ENCODE peak calls at places on chromosomes 3 and 15, in six cellular contexts. One of them, this sample, is unnamed. For H3K9me3, the result is how much of the 10 kb centered on the place peaks cover.

GRCh38 chr15:42921049-42921731 is 612 bp upstream of the TTBK2 start:
- DNase-seq in A549: no peak
- DNase-seq in IMR-90: peak
- DNase-seq in H1: no peak
- DNase-seq in naive thymus-derived CD4-positive, alpha-beta T cell: peak
- DNase-seq in neuronal stem cell: peak
- DNase-seq in this sample: peak

GRCh38 chr3:182671942-182672341 is 121.4 kb upstream of the ATP11B start:
- DNase-seq in A549: no peak
- DNase-seq in IMR-90: peak
- DNase-seq in H1: no peak
- DNase-seq in naive thymus-derived CD4-positive, alpha-beta T cell: no peak
- DNase-seq in neuronal stem cell: no peak
- DNase-seq in this sample: no peak

GRCh38 chr15:71730277-71731144 is 79.8 kb upstream of the NR2E3 start:
- DNase-seq in A549: peak
- DNase-seq in IMR-90: peak
- DNase-seq in H1: no peak
- DNase-seq in naive thymus-derived CD4-positive, alpha-beta T cell: no peak
- DNase-seq in neuronal stem cell: peak
- DNase-seq in this sample: no peak

GRCh38 chr3:127741690-127742089 is 68.9 kb downstream of the ABTB1 start:
- DNase-seq in A549: no peak
- DNase-seq in IMR-90: no peak
- DNase-seq in H1: no peak
- DNase-seq in naive thymus-derived CD4-positive, alpha-beta T cell: no peak
- DNase-seq in neuronal stem cell: no peak
- DNase-seq in this sample: no peak

GRCh38 chr15:39135989-39136388 is 444.9 kb upstream of the THBS1 start:
- DNase-seq in A549: no peak
- DNase-seq in IMR-90: peak
- DNase-seq in H1: no peak
- DNase-seq in naive thymus-derived CD4-positive, alpha-beta T cell: no peak
- DNase-seq in neuronal stem cell: no peak
- DNase-seq in this sample: no peak

GRCh38 chr3:189260556-189261493 is 89.1 kb downstream of the TPRG1 start:
- DNase-seq in A549: no peak
- DNase-seq in IMR-90: no peak
- DNase-seq in H1: no peak
- DNase-seq in naive thymus-derived CD4-positive, alpha-beta T cell: no peak
- DNase-seq in neuronal stem cell: no peak
- DNase-seq in this sample: no peak

GRCh38 chr3:127475975-127476374 is 114.6 kb downstream of the TPRA1 start:
- DNase-seq in A549: no peak
- DNase-seq in IMR-90: no peak
- DNase-seq in H1: no peak
- DNase-seq in naive thymus-derived CD4-positive, alpha-beta T cell: no peak
- DNase-seq in neuronal stem cell: no peak
- DNase-seq in this sample: no peak

GRCh38 chr15:38853608-38854007 is 289.0 kb upstream of the RASGRP1 start:
- DNase-seq in A549: no peak
- DNase-seq in IMR-90: peak
- DNase-seq in H1: peak
- DNase-seq in naive thymus-derived CD4-positive, alpha-beta T cell: peak
- DNase-seq in neuronal stem cell: peak
- DNase-seq in this sample: no peak

GRCh38 chr15:58361291-58361759 is 70.5 kb upstream of the LIPC start:
- DNase-seq in A549: no peak
- DNase-seq in IMR-90: peak
- DNase-seq in H1: no peak
- DNase-seq in naive thymus-derived CD4-positive, alpha-beta T cell: no peak
- DNase-seq in neuronal stem cell: no peak
- DNase-seq in this sample: no peak

GRCh38 chr15:81111510-81112375 is 22.3 kb upstream of the CFAP161 start:
- DNase-seq in A549: no peak
- DNase-seq in IMR-90: no peak
- DNase-seq in H1: no peak
- DNase-seq in naive thymus-derived CD4-positive, alpha-beta T cell: no peak
- DNase-seq in neuronal stem cell: no peak
- DNase-seq in this sample: no peak

GRCh38 chr3:74273091-74273490 is 341.4 kb downstream of the CNTN3 start:
- DNase-seq in A549: no peak
- DNase-seq in IMR-90: peak
- DNase-seq in H1: no peak
- DNase-seq in naive thymus-derived CD4-positive, alpha-beta T cell: no peak
- DNase-seq in neuronal stem cell: no peak
- DNase-seq in this sample: no peak

GRCh38 chr15:70061696-70062270 is 35.9 kb downstream of the TLE3 start:
- DNase-seq in A549: no peak
- DNase-seq in IMR-90: no peak
- DNase-seq in H1: no peak
- DNase-seq in naive thymus-derived CD4-positive, alpha-beta T cell: no peak
- DNase-seq in neuronal stem cell: no peak
- DNase-seq in this sample: no peak

GRCh38 chr3:88059380-88060160 is 515 bp downstream of the ZNF654 start:
- DNase-seq in A549: peak
- DNase-seq in IMR-90: no peak
- DNase-seq in H1: no peak
- DNase-seq in naive thymus-derived CD4-positive, alpha-beta T cell: no peak
- DNase-seq in neuronal stem cell: peak
- DNase-seq in this sample: no peak

GRCh38 chr3:56251343-56251945 is 216.8 kb downstream of the ERC2 start:
- DNase-seq in A549: peak
- DNase-seq in IMR-90: peak
- DNase-seq in H1: no peak
- DNase-seq in naive thymus-derived CD4-positive, alpha-beta T cell: no peak
- DNase-seq in neuronal stem cell: peak
- DNase-seq in this sample: no peak

GRCh38 chr3:180188512-180189309 is 152.0 kb upstream of the PEX5L start:
- DNase-seq in A549: no peak
- DNase-seq in IMR-90: no peak
- DNase-seq in H1: no peak
- DNase-seq in naive thymus-derived CD4-positive, alpha-beta T cell: no peak
- DNase-seq in neuronal stem cell: no peak
- DNase-seq in this sample: no peak

GRCh38 chr3:120561251-120562045 is 34.7 kb upstream of the NDUFB4 start:
- DNase-seq in A549: no peak
- DNase-seq in IMR-90: peak
- DNase-seq in H1: no peak
- DNase-seq in naive thymus-derived CD4-positive, alpha-beta T cell: peak
- DNase-seq in neuronal stem cell: peak
- DNase-seq in this sample: peak

GRCh38 chr15:77611767-77612166 is 20.9 kb downstream of the LINGO1 start:
- DNase-seq in A549: no peak
- DNase-seq in IMR-90: no peak
- DNase-seq in H1: no peak
- DNase-seq in naive thymus-derived CD4-positive, alpha-beta T cell: no peak
- DNase-seq in neuronal stem cell: no peak
- DNase-seq in this sample: no peak

GRCh38 chr15:74365619-74366445 is 1.6 kb downstream of the CYP11A1 start:
- DNase-seq in A549: no peak
- DNase-seq in IMR-90: peak
- DNase-seq in H1: no peak
- DNase-seq in naive thymus-derived CD4-positive, alpha-beta T cell: no peak
- DNase-seq in neuronal stem cell: peak
- DNase-seq in this sample: no peak

GRCh38 chr3:99747915-99748314 is 69.7 kb upstream of the CMSS1 start:
- DNase-seq in A549: no peak
- DNase-seq in IMR-90: peak
- DNase-seq in H1: no peak
- DNase-seq in naive thymus-derived CD4-positive, alpha-beta T cell: no peak
- DNase-seq in neuronal stem cell: peak
- DNase-seq in this sample: no peak

GRCh38 chr3:118760611-118761606 is 273.7 kb downstream of the IGSF11 start:
- DNase-seq in A549: no peak
- DNase-seq in IMR-90: peak
- DNase-seq in H1: peak
- DNase-seq in naive thymus-derived CD4-positive, alpha-beta T cell: no peak
- DNase-seq in neuronal stem cell: no peak
- DNase-seq in this sample: no peak
- H3K9me3 ChIP-seq in A549: under half
- H3K9me3 ChIP-seq in IMR-90: under half
- H3K9me3 ChIP-seq in H1: under half
- H3K9me3 ChIP-seq in naive thymus-derived CD4-positive, alpha-beta T cell: under half
- H3K9me3 ChIP-seq in neuronal stem cell: under half
- H3K9me3 ChIP-seq in this sample: under half

GRCh38 chr3:177898185-177898584 is 638.1 kb upstream of the KCNMB2 start:
- DNase-seq in A549: no peak
- DNase-seq in IMR-90: no peak
- DNase-seq in H1: no peak
- DNase-seq in naive thymus-derived CD4-positive, alpha-beta T cell: no peak
- DNase-seq in neuronal stem cell: no peak
- DNase-seq in this sample: no peak
- H3K9me3 ChIP-seq in A549: under half
- H3K9me3 ChIP-seq in IMR-90: under half
- H3K9me3 ChIP-seq in H1: under half
- H3K9me3 ChIP-seq in naive thymus-derived CD4-positive, alpha-beta T cell: under half
- H3K9me3 ChIP-seq in neuronal stem cell: under half
- H3K9me3 ChIP-seq in this sample: under half

DNA sequence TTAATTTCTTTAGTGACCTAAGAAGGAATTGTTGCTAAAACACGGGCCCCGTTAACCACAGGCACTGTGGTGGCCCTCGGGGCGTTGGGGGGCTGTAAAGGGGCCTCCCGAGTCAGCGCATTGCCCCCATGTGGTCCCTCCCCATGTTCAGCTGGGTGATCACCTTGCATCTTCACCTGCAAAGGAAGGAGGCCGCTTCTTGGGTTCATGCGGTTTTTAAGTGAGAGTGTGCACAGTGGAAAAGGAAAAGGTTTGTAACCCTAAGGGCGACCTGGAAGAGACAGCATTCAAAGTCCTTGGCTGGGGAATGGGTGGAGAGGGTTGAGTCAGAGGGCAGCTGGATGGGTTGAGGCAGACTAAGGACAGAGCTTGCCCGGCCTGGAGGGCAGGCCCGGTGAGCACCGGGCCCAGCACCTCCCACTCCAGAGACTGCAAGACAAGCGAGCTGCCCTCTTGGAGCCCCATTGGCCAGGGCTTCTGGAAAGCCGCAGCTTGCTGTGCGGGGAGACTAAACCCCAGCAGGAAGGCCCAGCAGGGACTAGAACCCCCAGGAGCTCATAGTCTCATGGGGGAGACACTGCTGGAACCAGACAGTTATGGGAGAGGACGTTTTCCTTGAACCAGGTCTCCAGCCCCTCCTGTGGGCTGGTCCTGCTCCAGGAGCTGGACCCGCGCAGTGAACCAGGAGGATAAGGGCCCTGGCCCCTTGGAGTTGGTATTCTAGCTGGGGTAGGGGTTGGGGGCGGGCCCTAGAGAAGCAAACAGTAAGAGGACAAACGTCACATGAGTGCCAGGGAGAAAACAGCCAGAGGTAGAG is 59.2 kb downstream of the RGMA start:
- DNase-seq in A549: no peak
- DNase-seq in IMR-90: peak
- DNase-seq in H1: no peak
- DNase-seq in naive thymus-derived CD4-positive, alpha-beta T cell: no peak
- DNase-seq in neuronal stem cell: no peak
- DNase-seq in this sample: no peak
- H3K9me3 ChIP-seq in A549: under half
- H3K9me3 ChIP-seq in IMR-90: under half
- H3K9me3 ChIP-seq in H1: under half
- H3K9me3 ChIP-seq in naive thymus-derived CD4-positive, alpha-beta T cell: under half
- H3K9me3 ChIP-seq in neuronal stem cell: under half
- H3K9me3 ChIP-seq in this sample: under half

GRCh38 chr3:502486-502885 is 305.9 kb downstream of the CHL1 start:
- DNase-seq in A549: no peak
- DNase-seq in IMR-90: no peak
- DNase-seq in H1: no peak
- DNase-seq in naive thymus-derived CD4-positive, alpha-beta T cell: no peak
- DNase-seq in neuronal stem cell: no peak
- DNase-seq in this sample: no peak
- H3K9me3 ChIP-seq in A549: under half
- H3K9me3 ChIP-seq in IMR-90: under half
- H3K9me3 ChIP-seq in H1: under half
- H3K9me3 ChIP-seq in naive thymus-derived CD4-positive, alpha-beta T cell: under half
- H3K9me3 ChIP-seq in neuronal stem cell: under half
- H3K9me3 ChIP-seq in this sample: under half

GRCh38 chr15:27549796-27550195 is 549.3 kb downstream of the OCA2 start:
- DNase-seq in A549: no peak
- DNase-seq in IMR-90: no peak
- DNase-seq in H1: no peak
- DNase-seq in naive thymus-derived CD4-positive, alpha-beta T cell: no peak
- DNase-seq in neuronal stem cell: no peak
- DNase-seq in this sample: no peak

GRCh38 chr15:27541581-27541980 is 557.5 kb downstream of the OCA2 start:
- DNase-seq in A549: no peak
- DNase-seq in IMR-90: no peak
- DNase-seq in H1: no peak
- DNase-seq in naive thymus-derived CD4-positive, alpha-beta T cell: no peak
- DNase-seq in neuronal stem cell: no peak
- DNase-seq in this sample: no peak

GRCh38 chr15:27550635-27551034 is 548.5 kb downstream of the OCA2 start:
- DNase-seq in A549: no peak
- DNase-seq in IMR-90: no peak
- DNase-seq in H1: no peak
- DNase-seq in naive thymus-derived CD4-positive, alpha-beta T cell: no peak
- DNase-seq in neuronal stem cell: no peak
- DNase-seq in this sample: no peak

GRCh38 chr15:27545494-27546255 is 553.4 kb downstream of the OCA2 start:
- DNase-seq in A549: no peak
- DNase-seq in IMR-90: no peak
- DNase-seq in H1: no peak
- DNase-seq in naive thymus-derived CD4-positive, alpha-beta T cell: no peak
- DNase-seq in neuronal stem cell: no peak
- DNase-seq in this sample: no peak
- H3K9me3 ChIP-seq in A549: under half
- H3K9me3 ChIP-seq in IMR-90: under half
- H3K9me3 ChIP-seq in H1: under half
- H3K9me3 ChIP-seq in naive thymus-derived CD4-positive, alpha-beta T cell: under half
- H3K9me3 ChIP-seq in neuronal stem cell: under half
- H3K9me3 ChIP-seq in this sample: under half

DNA sequence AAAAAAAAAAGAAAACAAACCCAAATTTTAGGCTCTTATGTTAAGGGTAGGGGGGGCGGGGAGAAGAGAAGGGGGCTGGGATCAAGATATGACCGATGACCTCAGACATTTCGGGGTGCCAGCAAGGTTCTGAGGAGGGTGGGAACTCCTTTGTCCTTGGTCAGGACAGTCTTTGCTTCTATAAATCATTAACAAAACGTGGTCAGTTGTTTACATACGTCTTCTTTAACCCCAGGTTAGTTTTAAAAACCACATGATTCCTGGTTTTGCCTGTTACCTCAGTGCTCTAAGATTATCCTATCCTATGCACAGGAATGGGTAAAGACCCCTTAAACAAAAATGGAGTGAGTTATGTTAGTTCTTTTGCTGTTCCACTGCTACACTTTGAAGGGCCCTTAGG is 285.5 kb downstream of the GABRG3 start:
- DNase-seq in A549: no peak
- DNase-seq in IMR-90: no peak
- DNase-seq in H1: no peak
- DNase-seq in naive thymus-derived CD4-positive, alpha-beta T cell: no peak
- DNase-seq in neuronal stem cell: no peak
- DNase-seq in this sample: no peak
- H3K9me3 ChIP-seq in A549: under half
- H3K9me3 ChIP-seq in IMR-90: under half
- H3K9me3 ChIP-seq in H1: under half
- H3K9me3 ChIP-seq in naive thymus-derived CD4-positive, alpha-beta T cell: under half
- H3K9me3 ChIP-seq in neuronal stem cell: under half
- H3K9me3 ChIP-seq in this sample: under half

GRCh38 chr15:17026633-17027032 is 3515.0 kb downstream of the GOLGA6L6 start:
- DNase-seq in A549: no peak
- DNase-seq in IMR-90: no peak
- DNase-seq in H1: no peak
- DNase-seq in naive thymus-derived CD4-positive, alpha-beta T cell: no peak
- DNase-seq in neuronal stem cell: no peak
- DNase-seq in this sample: no peak
- H3K9me3 ChIP-seq in A549: under half
- H3K9me3 ChIP-seq in IMR-90: under half
- H3K9me3 ChIP-seq in H1: under half
- H3K9me3 ChIP-seq in naive thymus-derived CD4-positive, alpha-beta T cell: under half
- H3K9me3 ChIP-seq in neuronal stem cell: under half
- H3K9me3 ChIP-seq in this sample: under half

This sample was measured in T-helper 17 cell.